ENCODE peak calls at places on chromosomes 12 and 14, in four cellular contexts. D, X, U and R are unnamed samples.

GRCh38 chr12:108821407-108822397 is 35.7 kb downstream of the SSH1 start:
- DNase-seq in D (no peak), X (no peak), U (no peak), R (no peak)

GRCh38 chr14:81504864-81505263 is 28.8 kb downstream of the SEL1L start:
- DNase-seq in D (no peak), X (no peak), U (no peak), R (no peak)

GRCh38 chr12:19970116-19970515 is 398.2 kb upstream of the PDE3A start:
- DNase-seq in D (no peak), X (no peak), U (no peak), R (no peak)

GRCh38 chr12:93153321-93153720 is 224.2 kb upstream of the EEA1 start:
- DNase-seq in D (no peak), X (no peak), U (no peak), R (no peak)

GRCh38 chr14:70640938-70641547 is 673 bp upstream of the TTC9 start:
- DNase-seq in D (peak; percentile 70), X (no peak), U (peak; percentile 51), R (no peak)

GRCh38 chr12:18415227-18415626 is 153.9 kb downstream of the PIK3C2G start:
- DNase-seq in D (no peak), X (no peak), U (no peak), R (no peak)

GRCh38 chr14:79703209-79703608 is 508.1 kb downstream of the DIO2 start:
- DNase-seq in D (no peak), X (no peak), U (no peak), R (no peak)

GRCh38 chr12:116138380-116138779 is 139.1 kb downstream of the MED13L start:
- DNase-seq in D (no peak), X (no peak), U (no peak), R (peak; percentile 26)

GRCh38 chr12:54583726-54584125 is 4.7 kb downstream of the PPP1R1A start:
- DNase-seq in D (no peak), X (no peak), U (no peak), R (no peak)

GRCh38 chr12:128844031-128844635 is 9.1 kb upstream of the GLT1D1 start:
- DNase-seq in D (peak; percentile 48), X (no peak), U (no peak), R (no peak)

GRCh38 chr14:79186523-79186922 is 1016.4 kb downstream of the NRXN3 start:
- DNase-seq in D (no peak), X (no peak), U (no peak), R (no peak)

GRCh38 chr12:89468017-89468416 is 56.6 kb downstream of the GALNT4 start:
- DNase-seq in D (no peak), X (no peak), U (no peak), R (no peak)

GRCh38 chr12:94649349-94650142 is 811 bp downstream of the TMCC3 start:
- DNase-seq in D (peak; percentile 43), X (peak; percentile 75), U (peak; percentile 55), R (peak; percentile 71)

DNA sequence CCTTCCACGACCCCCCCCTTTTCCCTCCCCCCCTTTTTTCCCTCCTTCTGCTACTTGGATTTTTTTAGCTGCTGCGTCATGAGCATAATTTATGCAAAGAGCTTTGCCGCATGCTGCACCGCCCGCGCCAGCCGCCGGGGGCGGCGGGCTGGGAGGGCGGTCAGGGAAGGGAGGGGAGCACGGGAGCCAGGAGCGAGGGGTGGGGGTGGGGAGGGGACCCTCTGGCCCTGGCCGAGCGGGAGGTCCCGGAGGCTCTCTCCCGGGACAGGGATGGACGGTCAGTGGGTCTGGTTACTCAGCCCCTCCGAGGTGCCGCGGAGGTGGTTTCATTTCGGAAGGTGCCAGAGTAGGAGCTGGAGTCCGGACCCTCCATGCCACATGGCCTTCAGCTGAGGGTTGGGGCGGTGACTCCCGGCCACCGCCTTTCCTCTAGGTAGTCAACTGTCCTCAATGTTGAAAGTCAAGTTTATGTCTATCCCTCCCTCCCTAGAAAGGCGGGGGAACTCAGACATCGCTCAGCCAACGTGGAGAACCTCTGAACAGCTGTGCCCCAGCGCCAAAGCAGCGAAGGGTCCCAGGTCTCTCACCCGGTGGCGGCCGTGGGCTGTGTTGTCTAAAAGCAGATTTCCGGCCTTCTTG is at the start of gene POU6F1:
- DNase-seq in D (peak; percentile 83), X (peak; percentile 73), U (peak; percentile 68), R (peak; percentile 69)
- TF ChIP-seq CTCF in D (peak; percentile 36), X (peak; percentile 47), U (no peak), R (peak; percentile 59)

GRCh38 chr12:48978291-48978740 is at the start of gene WNT1:
- DNase-seq in D (no peak), X (no peak), U (no peak), R (peak; percentile 52)
- TF ChIP-seq CTCF in D (peak; percentile 3), X (peak; percentile 10), U (no peak), R (peak; percentile 32)

GRCh38 chr12:118035194-118036041 is 18.9 kb downstream of the RFC5 start:
- DNase-seq in D (peak; percentile 15), X (no peak), U (no peak), R (no peak)
- TF ChIP-seq CTCF in D (peak; percentile 8), X (no peak), U (no peak), R (no peak)

DNA sequence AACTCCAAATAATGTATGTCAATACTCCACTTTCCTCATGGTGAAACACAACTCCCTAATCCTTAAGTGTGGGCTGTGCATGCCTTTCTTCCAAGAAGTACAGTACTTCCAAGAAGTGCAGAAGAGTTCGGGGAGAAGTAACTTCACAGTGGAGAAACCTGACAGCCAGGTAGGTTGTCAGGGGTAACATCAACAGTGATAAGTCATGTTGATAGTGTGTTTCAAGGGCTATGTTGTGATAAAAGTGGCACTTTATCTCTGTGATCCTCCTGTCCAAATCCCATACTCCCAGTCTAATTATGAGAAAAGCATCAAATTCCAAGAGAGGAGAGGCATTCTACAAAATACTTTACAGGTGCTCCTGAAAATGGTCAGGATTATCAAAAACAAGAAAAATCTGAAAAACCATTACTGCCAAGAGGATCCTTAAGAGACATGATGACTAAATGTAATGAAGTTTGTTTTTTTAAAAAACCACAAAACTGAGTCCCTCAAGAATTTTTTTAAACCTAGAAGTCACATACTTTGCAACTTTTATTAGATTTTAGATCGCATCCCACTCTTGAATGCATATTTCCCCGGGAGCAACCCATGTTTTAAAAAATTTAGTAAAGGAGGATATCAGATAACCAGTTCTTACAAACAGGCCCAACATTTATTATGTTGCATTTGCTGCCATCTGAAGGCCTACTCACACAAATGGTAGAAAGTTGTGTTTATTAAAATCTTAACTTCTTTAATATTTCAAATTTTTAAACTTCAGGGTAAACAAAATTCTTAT is 44.5 kb upstream of the CCT2 start:
- DNase-seq in D (no peak), X (no peak), U (no peak), R (no peak)
- TF ChIP-seq CTCF in D (no peak), X (no peak), U (no peak), R (no peak)

GRCh38 chr12:85394809-85395208 is 114.8 kb downstream of the ALX1 start:
- DNase-seq in D (no peak), X (no peak), U (no peak), R (no peak)
- TF ChIP-seq CTCF in D (no peak), X (no peak), U (no peak), R (no peak)

GRCh38 chr12:57223191-57224165 is 6.0 kb upstream of the SHMT2 start:
- DNase-seq in D (no peak), X (no peak), U (no peak), R (peak; percentile 70)

GRCh38 chr12:57224278-57224972 is 5.1 kb upstream of the SHMT2 start:
- DNase-seq in D (no peak), X (no peak), U (no peak), R (no peak)

GRCh38 chr12:57225680-57226190 is 3.8 kb upstream of the SHMT2 start:
- DNase-seq in D (no peak), X (no peak), U (no peak), R (no peak)

GRCh38 chr12:57226588-57227314 is 2.8 kb upstream of the SHMT2 start:
- DNase-seq in D (no peak), X (no peak), U (no peak), R (no peak)

GRCh38 chr12:57224973-57225679 is 4.4 kb upstream of the SHMT2 start:
- DNase-seq in D (no peak), X (peak; percentile 77), U (peak; percentile 64), R (peak; percentile 62)
- TF ChIP-seq CTCF in D (peak; percentile 14), X (peak; percentile 89), U (no peak), R (peak; percentile 56)

GRCh38 chr12:11976005-11976404 is 94.7 kb upstream of the BCL2L14 start:
- DNase-seq in D (no peak), X (no peak), U (no peak), R (no peak)

GRCh38 chr12:11980133-11980532 is 90.6 kb upstream of the BCL2L14 start:
- DNase-seq in D (no peak), X (no peak), U (no peak), R (no peak)

GRCh38 chr12:11986165-11986564 is 84.6 kb upstream of the BCL2L14 start:
- DNase-seq in D (no peak), X (no peak), U (no peak), R (no peak)

GRCh38 chr12:11978985-11979384 is 91.8 kb upstream of the BCL2L14 start:
- DNase-seq in D (no peak), X (no peak), U (no peak), R (no peak)

GRCh38 chr12:11981174-11981733 is 89.5 kb upstream of the BCL2L14 start:
- DNase-seq in D (no peak), X (no peak), U (no peak), R (no peak)
- TF ChIP-seq CTCF in D (no peak), X (no peak), U (no peak), R (no peak)